ENCODE peak calls at places on chromosomes 5 and 9, in nine cellular contexts. One of them, this sample, is unnamed.
A peak's percentile ranks its signal among the peaks of the same experiment; 100 is the strongest.

GRCh38 chr5:1182633-1183423 is 18.6 kb upstream of the SLC6A19 start:
- DNase-seq in breast epithelium: no peak
- DNase-seq in endothelial cell: no peak
- DNase-seq in fibroblast of lung: no peak
- DNase-seq in activated CD8-positive, alpha-beta T cell treated with anti-CD3 and anti-CD28 coated beads for 36 hours: no peak
- DNase-seq in GM12864: no peak
- DNase-seq in mesothelial cell of epicardium: no peak
- DNase-seq in GM23338: no peak
- DNase-seq in IMR-90: no peak
- DNase-seq in this sample: no peak

GRCh38 chr9:93207326-93207814 is 23.4 kb downstream of the WNK2 start:
- DNase-seq in mesothelial cell of epicardium: no peak
- DNase-seq in IMR-90: peak; percentile 11
- DNase-seq in GM23338: no peak
- DNase-seq in endothelial cell: no peak
- DNase-seq in activated CD8-positive, alpha-beta T cell treated with anti-CD3 and anti-CD28 coated beads for 36 hours: no peak
- DNase-seq in fibroblast of lung: peak; percentile 60
- DNase-seq in GM12864: no peak
- DNase-seq in breast epithelium: no peak
- DNase-seq in this sample: no peak

GRCh38 chr9:120368799-120369198 is 211.2 kb downstream of the CDK5RAP2 start:
- DNase-seq in endothelial cell: no peak
- DNase-seq in GM23338: no peak
- DNase-seq in breast epithelium: no peak
- DNase-seq in GM12864: no peak
- DNase-seq in fibroblast of lung: no peak
- DNase-seq in mesothelial cell of epicardium: no peak
- DNase-seq in activated CD8-positive, alpha-beta T cell treated with anti-CD3 and anti-CD28 coated beads for 36 hours: peak; percentile 12
- DNase-seq in IMR-90: no peak
- DNase-seq in this sample: no peak

GRCh38 chr5:4924581-4924980 is 215.5 kb upstream of the ADAMTS16 start:
- DNase-seq in GM23338: no peak
- DNase-seq in GM12864: no peak
- DNase-seq in activated CD8-positive, alpha-beta T cell treated with anti-CD3 and anti-CD28 coated beads for 36 hours: no peak
- DNase-seq in IMR-90: no peak
- DNase-seq in mesothelial cell of epicardium: no peak
- DNase-seq in endothelial cell: no peak
- DNase-seq in fibroblast of lung: peak; percentile 96
- DNase-seq in breast epithelium: no peak
- DNase-seq in this sample: no peak

GRCh38 chr5:113507601-113508000 is 5.9 kb upstream of the YTHDC2 start:
- DNase-seq in mesothelial cell of epicardium: no peak
- DNase-seq in IMR-90: no peak
- DNase-seq in breast epithelium: no peak
- DNase-seq in fibroblast of lung: no peak
- DNase-seq in activated CD8-positive, alpha-beta T cell treated with anti-CD3 and anti-CD28 coated beads for 36 hours: no peak
- DNase-seq in GM23338: no peak
- DNase-seq in endothelial cell: no peak
- DNase-seq in GM12864: no peak
- DNase-seq in this sample: no peak

GRCh38 chr9:135707449-135708138 is 5.6 kb downstream of the KCNT1 start:
- DNase-seq in endothelial cell: no peak
- DNase-seq in GM12864: no peak
- DNase-seq in fibroblast of lung: no peak
- DNase-seq in breast epithelium: no peak
- DNase-seq in IMR-90: no peak
- DNase-seq in activated CD8-positive, alpha-beta T cell treated with anti-CD3 and anti-CD28 coated beads for 36 hours: no peak
- DNase-seq in mesothelial cell of epicardium: no peak
- DNase-seq in GM23338: no peak
- DNase-seq in this sample: no peak

GRCh38 chr5:166436857-166437256 is 1854.6 kb upstream of the WWC1 start:
- DNase-seq in mesothelial cell of epicardium: no peak
- DNase-seq in IMR-90: no peak
- DNase-seq in GM23338: no peak
- DNase-seq in GM12864: no peak
- DNase-seq in endothelial cell: no peak
- DNase-seq in activated CD8-positive, alpha-beta T cell treated with anti-CD3 and anti-CD28 coated beads for 36 hours: no peak
- DNase-seq in breast epithelium: no peak
- DNase-seq in fibroblast of lung: peak; percentile 41
- DNase-seq in this sample: no peak

GRCh38 chr5:62431735-62432617 is 19.4 kb downstream of the IPO11 start:
- DNase-seq in fibroblast of lung: no peak
- DNase-seq in GM12864: no peak
- DNase-seq in IMR-90: no peak
- DNase-seq in GM23338: no peak
- DNase-seq in endothelial cell: no peak
- DNase-seq in activated CD8-positive, alpha-beta T cell treated with anti-CD3 and anti-CD28 coated beads for 36 hours: no peak
- DNase-seq in breast epithelium: no peak
- DNase-seq in mesothelial cell of epicardium: no peak
- DNase-seq in this sample: no peak

GRCh38 chr5:6780802-6781391 is 67.7 kb downstream of the TENT4A start:
- DNase-seq in mesothelial cell of epicardium: no peak
- DNase-seq in endothelial cell: no peak
- DNase-seq in IMR-90: no peak
- DNase-seq in activated CD8-positive, alpha-beta T cell treated with anti-CD3 and anti-CD28 coated beads for 36 hours: peak; percentile 62
- DNase-seq in GM23338: peak; percentile 74
- DNase-seq in fibroblast of lung: no peak
- DNase-seq in GM12864: peak; percentile 8
- DNase-seq in breast epithelium: no peak
- DNase-seq in this sample: peak; percentile 45

GRCh38 chr9:12993432-12993831 is 218.6 kb downstream of the LURAP1L start:
- DNase-seq in activated CD8-positive, alpha-beta T cell treated with anti-CD3 and anti-CD28 coated beads for 36 hours: no peak
- DNase-seq in GM23338: no peak
- DNase-seq in endothelial cell: no peak
- DNase-seq in breast epithelium: no peak
- DNase-seq in mesothelial cell of epicardium: no peak
- DNase-seq in GM12864: no peak
- DNase-seq in fibroblast of lung: no peak
- DNase-seq in IMR-90: peak; percentile 36
- DNase-seq in this sample: no peak

GRCh38 chr5:170302729-170303501 is 5.3 kb upstream of the LCP2 start:
- DNase-seq in breast epithelium: no peak
- DNase-seq in endothelial cell: no peak
- DNase-seq in IMR-90: no peak
- DNase-seq in GM12864: peak; percentile 65
- DNase-seq in fibroblast of lung: no peak
- DNase-seq in mesothelial cell of epicardium: no peak
- DNase-seq in activated CD8-positive, alpha-beta T cell treated with anti-CD3 and anti-CD28 coated beads for 36 hours: peak; percentile 71
- DNase-seq in GM23338: no peak
- DNase-seq in this sample: peak; percentile 89

GRCh38 chr5:69129413-69129812 is 35.6 kb downstream of the SLC30A5 start:
- DNase-seq in fibroblast of lung: peak; percentile 75
- DNase-seq in mesothelial cell of epicardium: no peak
- DNase-seq in endothelial cell: no peak
- DNase-seq in activated CD8-positive, alpha-beta T cell treated with anti-CD3 and anti-CD28 coated beads for 36 hours: no peak
- DNase-seq in GM12864: no peak
- DNase-seq in GM23338: no peak
- DNase-seq in breast epithelium: no peak
- DNase-seq in IMR-90: peak; percentile 95
- DNase-seq in this sample: no peak

GRCh38 chr5:169099801-169100734 is 200.9 kb downstream of the SLIT3 start:
- DNase-seq in activated CD8-positive, alpha-beta T cell treated with anti-CD3 and anti-CD28 coated beads for 36 hours: no peak
- DNase-seq in fibroblast of lung: no peak
- DNase-seq in endothelial cell: no peak
- DNase-seq in mesothelial cell of epicardium: no peak
- DNase-seq in GM12864: no peak
- DNase-seq in IMR-90: no peak
- DNase-seq in breast epithelium: no peak
- DNase-seq in GM23338: no peak
- DNase-seq in this sample: no peak

GRCh38 chr5:81288021-81288433 is 13.4 kb upstream of the ZCCHC9 start:
- DNase-seq in fibroblast of lung: no peak
- DNase-seq in activated CD8-positive, alpha-beta T cell treated with anti-CD3 and anti-CD28 coated beads for 36 hours: no peak
- DNase-seq in GM12864: no peak
- DNase-seq in GM23338: no peak
- DNase-seq in breast epithelium: no peak
- DNase-seq in mesothelial cell of epicardium: no peak
- DNase-seq in endothelial cell: no peak
- DNase-seq in IMR-90: no peak
- DNase-seq in this sample: peak; percentile 22

GRCh38 chr5:33102551-33102950 is 338.2 kb upstream of the TARS1 start:
- DNase-seq in IMR-90: peak; percentile 21
- DNase-seq in fibroblast of lung: peak; percentile 85
- DNase-seq in endothelial cell: no peak
- DNase-seq in mesothelial cell of epicardium: no peak
- DNase-seq in GM23338: no peak
- DNase-seq in breast epithelium: no peak
- DNase-seq in activated CD8-positive, alpha-beta T cell treated with anti-CD3 and anti-CD28 coated beads for 36 hours: no peak
- DNase-seq in GM12864: no peak
- DNase-seq in this sample: no peak

GRCh38 chr5:32942225-32942989 is 231.3 kb downstream of the NPR3 start:
- DNase-seq in activated CD8-positive, alpha-beta T cell treated with anti-CD3 and anti-CD28 coated beads for 36 hours: peak; percentile 9
- DNase-seq in endothelial cell: no peak
- DNase-seq in GM12864: peak; percentile 26
- DNase-seq in IMR-90: peak; percentile 13
- DNase-seq in breast epithelium: no peak
- DNase-seq in fibroblast of lung: peak; percentile 11
- DNase-seq in GM23338: peak; percentile 85
- DNase-seq in mesothelial cell of epicardium: no peak
- DNase-seq in this sample: peak; percentile 28

GRCh38 chr5:91182763-91183162 is 200.4 kb downstream of the ARRDC3 start:
- DNase-seq in IMR-90: no peak
- DNase-seq in endothelial cell: no peak
- DNase-seq in activated CD8-positive, alpha-beta T cell treated with anti-CD3 and anti-CD28 coated beads for 36 hours: no peak
- DNase-seq in breast epithelium: no peak
- DNase-seq in GM12864: no peak
- DNase-seq in mesothelial cell of epicardium: no peak
- DNase-seq in fibroblast of lung: no peak
- DNase-seq in GM23338: peak; percentile 52
- DNase-seq in this sample: peak; percentile 8
- TF ChIP-seq CTCF in IMR-90: no peak
- TF ChIP-seq CTCF in endothelial cell: no peak
- TF ChIP-seq CTCF in activated CD8-positive, alpha-beta T cell treated with anti-CD3 and anti-CD28 coated beads for 36 hours: no peak
- TF ChIP-seq CTCF in breast epithelium: no peak
- TF ChIP-seq CTCF in GM12864: peak; percentile 21
- TF ChIP-seq CTCF in mesothelial cell of epicardium: no peak
- TF ChIP-seq CTCF in fibroblast of lung: peak; percentile 23
- TF ChIP-seq CTCF in GM23338: peak; percentile 51
- TF ChIP-seq CTCF in this sample: no peak

DNA sequence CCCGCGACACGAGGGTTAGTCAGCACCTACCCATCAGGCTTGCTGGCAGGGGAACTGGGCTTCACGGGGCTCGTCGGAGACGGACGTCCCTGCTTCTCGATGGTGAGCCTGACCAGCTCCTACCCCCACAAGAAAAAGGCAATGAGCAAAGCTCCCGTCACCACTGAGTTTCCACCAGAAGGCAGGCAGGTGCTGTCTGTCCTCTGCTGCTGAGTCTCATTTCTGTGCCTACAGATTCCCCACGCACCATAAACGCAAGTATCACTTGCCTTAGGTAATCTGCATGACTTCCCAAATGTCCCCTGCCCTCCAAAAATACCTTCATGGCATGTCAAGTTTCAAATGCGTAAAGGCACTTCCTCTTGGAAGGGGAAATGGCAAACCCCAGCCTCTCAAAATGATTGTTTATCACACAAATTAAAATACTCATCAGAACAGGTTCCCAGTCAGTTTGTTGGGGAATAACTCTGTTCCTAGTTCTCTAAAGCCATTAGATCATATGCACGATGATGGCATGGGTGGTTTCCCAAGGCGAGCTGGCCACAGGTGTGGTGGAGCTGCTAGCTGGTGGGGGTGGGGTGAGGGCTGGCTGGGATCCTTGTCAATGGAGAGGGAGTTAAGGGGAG is 85.0 kb downstream of the PRRT1B start:
- DNase-seq in endothelial cell: no peak
- DNase-seq in IMR-90: no peak
- DNase-seq in GM12864: no peak
- DNase-seq in mesothelial cell of epicardium: no peak
- DNase-seq in GM23338: no peak
- DNase-seq in fibroblast of lung: no peak
- DNase-seq in activated CD8-positive, alpha-beta T cell treated with anti-CD3 and anti-CD28 coated beads for 36 hours: peak; percentile 38
- DNase-seq in breast epithelium: no peak
- DNase-seq in this sample: peak; percentile 76
- TF ChIP-seq CTCF in endothelial cell: no peak
- TF ChIP-seq CTCF in IMR-90: no peak
- TF ChIP-seq CTCF in GM12864: no peak
- TF ChIP-seq CTCF in mesothelial cell of epicardium: no peak
- TF ChIP-seq CTCF in GM23338: no peak
- TF ChIP-seq CTCF in fibroblast of lung: no peak
- TF ChIP-seq CTCF in activated CD8-positive, alpha-beta T cell treated with anti-CD3 and anti-CD28 coated beads for 36 hours: no peak
- TF ChIP-seq CTCF in breast epithelium: no peak
- TF ChIP-seq CTCF in this sample: peak; percentile 33

DNA sequence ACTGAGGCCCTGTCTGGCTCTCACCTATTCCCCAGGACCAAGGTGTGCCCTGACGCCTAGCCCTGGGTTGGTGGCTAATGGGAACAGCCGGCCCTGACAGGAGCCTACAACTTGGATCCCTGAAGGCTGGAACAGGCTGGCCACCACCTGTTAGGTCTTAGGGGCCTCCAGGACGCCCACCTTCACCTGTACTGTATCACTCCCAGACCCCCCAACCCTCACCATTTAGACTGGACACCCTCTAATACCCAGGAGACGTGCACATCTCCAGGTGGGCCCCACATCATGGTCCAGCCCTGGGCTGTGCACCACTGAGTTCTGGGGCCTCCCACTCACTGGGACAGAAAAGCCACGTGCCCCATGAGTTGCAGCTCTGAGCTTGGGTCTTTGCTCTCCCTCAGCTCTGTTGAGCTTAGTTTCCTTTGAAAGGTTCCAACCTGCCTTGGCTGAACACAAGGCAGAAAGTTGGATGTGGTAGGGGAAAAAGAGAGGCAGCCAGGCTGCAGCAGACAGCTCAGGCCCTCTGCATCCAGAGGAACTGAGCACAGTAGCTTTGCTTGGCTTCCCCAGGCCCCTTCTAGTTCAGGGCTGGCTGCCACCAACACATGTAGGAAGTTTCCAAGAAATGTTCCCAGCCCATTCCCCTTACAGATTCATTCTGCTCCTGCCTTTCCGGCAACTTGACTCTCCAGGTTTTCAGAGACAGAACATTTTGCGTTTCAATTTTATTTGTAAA is 116.8 kb upstream of the TBC1D2 start:
- DNase-seq in IMR-90: no peak
- DNase-seq in breast epithelium: no peak
- DNase-seq in fibroblast of lung: no peak
- DNase-seq in endothelial cell: no peak
- DNase-seq in GM23338: no peak
- DNase-seq in GM12864: no peak
- DNase-seq in mesothelial cell of epicardium: no peak
- DNase-seq in activated CD8-positive, alpha-beta T cell treated with anti-CD3 and anti-CD28 coated beads for 36 hours: no peak
- DNase-seq in this sample: no peak
- TF ChIP-seq CTCF in IMR-90: no peak
- TF ChIP-seq CTCF in breast epithelium: no peak
- TF ChIP-seq CTCF in fibroblast of lung: no peak
- TF ChIP-seq CTCF in endothelial cell: no peak
- TF ChIP-seq CTCF in GM23338: no peak
- TF ChIP-seq CTCF in GM12864: no peak
- TF ChIP-seq CTCF in mesothelial cell of epicardium: no peak
- TF ChIP-seq CTCF in activated CD8-positive, alpha-beta T cell treated with anti-CD3 and anti-CD28 coated beads for 36 hours: no peak
- TF ChIP-seq CTCF in this sample: no peak

DNA sequence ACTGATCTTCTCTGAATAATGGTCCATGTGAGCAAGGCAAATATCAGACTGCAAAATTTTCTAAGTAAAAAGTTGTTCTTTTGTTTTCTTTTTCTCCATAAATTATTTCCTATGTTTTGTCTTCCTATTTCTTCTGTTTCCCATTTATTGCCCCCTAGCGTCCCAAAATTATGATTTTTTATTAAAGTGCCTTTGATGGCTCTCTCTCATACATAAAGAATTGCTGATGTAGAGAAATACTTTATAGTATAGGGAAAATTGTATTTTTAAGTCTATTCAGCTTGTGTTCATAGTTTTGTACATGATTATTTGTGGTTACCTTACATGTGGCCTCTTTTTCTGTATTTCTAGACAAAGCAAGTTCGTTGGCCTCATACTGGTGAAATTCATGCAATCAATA is 1031.2 kb downstream of the EFNA5 start:
- DNase-seq in mesothelial cell of epicardium: no peak
- DNase-seq in IMR-90: no peak
- DNase-seq in fibroblast of lung: no peak
- DNase-seq in endothelial cell: no peak
- DNase-seq in breast epithelium: no peak
- DNase-seq in activated CD8-positive, alpha-beta T cell treated with anti-CD3 and anti-CD28 coated beads for 36 hours: no peak
- DNase-seq in GM12864: no peak
- DNase-seq in GM23338: no peak
- DNase-seq in this sample: no peak
- TF ChIP-seq CTCF in mesothelial cell of epicardium: no peak
- TF ChIP-seq CTCF in IMR-90: no peak
- TF ChIP-seq CTCF in fibroblast of lung: no peak
- TF ChIP-seq CTCF in endothelial cell: no peak
- TF ChIP-seq CTCF in breast epithelium: no peak
- TF ChIP-seq CTCF in activated CD8-positive, alpha-beta T cell treated with anti-CD3 and anti-CD28 coated beads for 36 hours: no peak
- TF ChIP-seq CTCF in GM12864: no peak
- TF ChIP-seq CTCF in GM23338: no peak
- TF ChIP-seq CTCF in this sample: no peak